ENCODE peak calls at places on chromosome 16, in eight cellular contexts. W, E, P, Y, N, M, G and H are unnamed samples.

GRCh38 chr16:1688807-1689560 is 10.9 kb downstream of the JPT2 start:
- DNase-seq in M (no peak), W (peak), G (no peak), Y (no peak), E (no peak), P (no peak), N (no peak), H (no peak)

GRCh38 chr16:72009779-72010178 is 1.2 kb downstream of the DHODH start:
- DNase-seq in E (no peak), Y (no peak), G (no peak), P (no peak), M (no peak), N (no peak), W (no peak), H (no peak)

GRCh38 chr16:83116274-83116892 is 489.6 kb downstream of the CDH13 start:
- DNase-seq in G (no peak), W (no peak), P (no peak), M (no peak), N (no peak), E (no peak), Y (no peak), H (no peak)

GRCh38 chr16:53913082-53913870 is 209.3 kb downstream of the FTO start:
- DNase-seq in Y (no peak), G (no peak), W (no peak), P (no peak), E (no peak), N (no peak), M (no peak), H (no peak)

GRCh38 chr16:28202147-28202746 is 9.5 kb downstream of the XPO6 start:
- DNase-seq in P (no peak), M (no peak), N (peak), W (no peak), E (peak), G (no peak), Y (no peak), H (no peak)

GRCh38 chr16:87392823-87393679 is 915 bp downstream of the MAP1LC3B start:
- DNase-seq in W (peak), G (peak), M (no peak), E (peak), Y (peak), P (no peak), N (peak), H (peak)

GRCh38 chr16:67406111-67406593 is 10.1 kb downstream of the ZDHHC1 start:
- DNase-seq in G (no peak), Y (peak), M (no peak), E (no peak), N (no peak), W (no peak), P (no peak), H (no peak)

GRCh38 chr16:57341441-57342303 is 16.9 kb upstream of the CCL22 start:
- DNase-seq in N (no peak), E (no peak), G (no peak), Y (no peak), M (no peak), P (no peak), W (no peak), H (no peak)

GRCh38 chr16:49713770-49714169 is 142.1 kb downstream of the ZNF423 start:
- DNase-seq in W (no peak), E (no peak), Y (no peak), G (no peak), N (no peak), M (no peak), P (no peak), H (no peak)

GRCh38 chr16:8814095-8814806 is 16.6 kb downstream of the PMM2 start:
- DNase-seq in W (no peak), M (no peak), Y (no peak), E (no peak), G (no peak), N (no peak), P (no peak), H (no peak)

GRCh38 chr16:58451945-58452401 is 48.0 kb upstream of the NDRG4 start:
- DNase-seq in Y (no peak), E (no peak), G (no peak), M (no peak), N (peak), W (no peak), P (no peak), H (no peak)

GRCh38 chr16:85220125-85220839 is 108.0 kb upstream of the CIBAR2 start:
- DNase-seq in E (no peak), P (peak), M (no peak), Y (peak), N (no peak), G (no peak), W (no peak), H (peak)

GRCh38 chr16:28821874-28822519 is 802 bp upstream of the ATXN2L start:
- DNase-seq in E (peak), W (no peak), G (no peak), N (no peak), M (no peak), P (no peak), Y (no peak), H (no peak)

GRCh38 chr16:1123525-1124230 is 27.6 kb upstream of the C1QTNF8 start:
- DNase-seq in G (no peak), E (no peak), Y (no peak), W (no peak), M (no peak), N (no peak), P (no peak), H (no peak)

GRCh38 chr16:8620535-8620934 is 963 bp upstream of the METTL22 start:
- DNase-seq in G (no peak), M (no peak), Y (no peak), P (no peak), N (peak), W (no peak), E (no peak), H (no peak)

GRCh38 chr16:74573622-74574021 is 33.3 kb downstream of the GLG1 start:
- DNase-seq in M (no peak), P (no peak), W (no peak), N (no peak), Y (no peak), G (no peak), E (no peak), H (no peak)

GRCh38 chr16:89006036-89006752 is 29.2 kb upstream of the CBFA2T3 start:
- DNase-seq in M (no peak), Y (no peak), W (no peak), N (no peak), G (no peak), E (no peak), P (no peak), H (no peak)

GRCh38 chr16:84574191-84574590 is 43.7 kb downstream of the COTL1 start:
- DNase-seq in G (no peak), W (no peak), M (no peak), P (no peak), E (no peak), Y (peak), N (no peak), H (no peak)